ENCODE peak calls at places on chromosomes 6 and 20, in eight cellular contexts. F is stomach, N is mucosa of descending colon, Z is cardiac muscle cell, J is psoas muscle, O is AG09309, A is adrenal gland, V is lower lobe of right lung. W is an unnamed sample.

GRCh38 chr20:24675651-24676352 is 206.4 kb downstream of the SYNDIG1 start:
- DNase-seq in O (no peak), J (no peak), F (no peak), Z (no peak), V (no peak), N (no peak), A (no peak), W (no peak)

GRCh38 chr20:25251019-25251418 is 3.1 kb downstream of the PYGB start:
- DNase-seq in Z (no peak), N (no peak), F (no peak), O (no peak), A (no peak), V (no peak), J (no peak), W (no peak)

GRCh38 chr6:90928051-90928450 is 341.2 kb upstream of the MAP3K7 start:
- DNase-seq in A (no peak), V (no peak), J (no peak), F (no peak), Z (no peak), N (no peak), O (no peak), W (no peak)

GRCh38 chr6:164897523-164898094 is 411.8 kb downstream of the C6orf118 start:
- DNase-seq in N (no peak), J (no peak), Z (no peak), O (no peak), F (no peak), A (no peak), V (no peak), W (no peak)

GRCh38 chr20:19404836-19405235 is 192.4 kb downstream of the SLC24A3 start:
- DNase-seq in O (no peak), Z (no peak), F (no peak), V (no peak), J (no peak), A (no peak), N (no peak), W (no peak)

GRCh38 chr6:54579011-54579410 is 267.6 kb upstream of the FAM83B start:
- DNase-seq in Z (no peak), A (no peak), F (no peak), N (no peak), O (peak), V (no peak), J (no peak), W (no peak)

GRCh38 chr6:152221806-152222628 is 414.5 kb downstream of the ESR1 start:
- DNase-seq in N (no peak), J (no peak), V (no peak), A (no peak), F (no peak), O (no peak), Z (no peak), W (no peak)

GRCh38 chr20:54654460-54654859 is 179.1 kb downstream of the DOK5 start:
- DNase-seq in A (no peak), J (no peak), N (no peak), V (no peak), Z (no peak), F (no peak), O (no peak), W (no peak)

GRCh38 chr6:27901801-27902200 is 10.4 kb downstream of the OR2B2 start:
- DNase-seq in O (no peak), J (no peak), F (no peak), A (no peak), Z (no peak), V (no peak), N (no peak), W (peak)

GRCh38 chr20:15289337-15289736 is 951.9 kb upstream of the FLRT3 start:
- DNase-seq in O (no peak), F (no peak), J (no peak), A (no peak), V (no peak), N (no peak), Z (no peak), W (no peak)

GRCh38 chr6:3380344-3381232 is 76.3 kb downstream of the SLC22A23 start:
- DNase-seq in F (peak), V (peak), N (peak), J (no peak), Z (no peak), A (no peak), O (no peak), W (no peak)

GRCh38 chr6:41568585-41569384 is 22.6 kb downstream of the FOXP4 start:
- DNase-seq in Z (peak), N (no peak), J (no peak), V (peak), F (peak), A (no peak), O (no peak), W (no peak)

GRCh38 chr20:23120936-23121765 is 35.0 kb upstream of the CD93 start:
- DNase-seq in J (no peak), F (no peak), V (no peak), A (no peak), Z (peak), N (no peak), O (no peak), W (no peak)

GRCh38 chr6:38713812-38714211 is 1.3 kb upstream of the DNAH8 start:
- DNase-seq in A (no peak), F (no peak), J (no peak), O (no peak), N (peak), Z (no peak), V (no peak), W (peak)

GRCh38 chr20:20638877-20639276 is 73.6 kb downstream of the RALGAPA2 start:
- DNase-seq in O (no peak), A (no peak), N (no peak), J (no peak), V (no peak), F (no peak), Z (no peak), W (no peak)

GRCh38 chr6:35980991-35981645 is 43.3 kb downstream of the SLC26A8 start:
- DNase-seq in A (no peak), N (no peak), Z (no peak), J (no peak), V (no peak), O (no peak), F (no peak), W (no peak)

GRCh38 chr6:160261991-160262718 is 3.5 kb upstream of the SLC22A2 start:
- DNase-seq in N (no peak), O (no peak), V (no peak), J (no peak), A (no peak), Z (no peak), F (no peak), W (peak)

GRCh38 chr6:111456208-111456607 is 26.8 kb downstream of the REV3L start:
- DNase-seq in A (no peak), J (no peak), F (no peak), V (no peak), Z (no peak), O (no peak), N (no peak), W (no peak)

GRCh38 chr6:124795879-124796838 is 166.1 kb upstream of the RNF217 start:
- DNase-seq in O (no peak), Z (peak), A (peak), J (peak), N (peak), F (no peak), V (no peak), W (peak)

GRCh38 chr20:366042-366718 is 14.4 kb upstream of the TRIB3 start:
- DNase-seq in N (no peak), V (no peak), O (no peak), J (no peak), F (no peak), A (no peak), Z (no peak), W (no peak)

GRCh38 chr20:14062786-14063185 is 67.5 kb downstream of the MACROD2 start:
- DNase-seq in J (no peak), V (no peak), A (no peak), O (no peak), Z (no peak), F (no peak), N (no peak), W (no peak)

GRCh38 chr6:26053929-26054658 is 33.1 kb upstream of the HFE start:
- DNase-seq in O (no peak), A (no peak), F (no peak), J (no peak), Z (no peak), N (no peak), V (no peak), W (peak)

GRCh38 chr6:145960918-145961604 is 3.1 kb downstream of the SHPRH start:
- DNase-seq in F (no peak), J (no peak), V (no peak), O (peak), N (no peak), Z (no peak), A (no peak), W (no peak)

GRCh38 chr6:64280569-64280968 is 645.0 kb downstream of the PHF3 start:
- DNase-seq in Z (peak), N (no peak), F (no peak), O (no peak), J (no peak), V (no peak), A (peak), W (peak)

GRCh38 chr20:52747736-52748135 is 224.4 kb upstream of the TSHZ2 start:
- DNase-seq in N (no peak), V (no peak), J (no peak), F (no peak), Z (peak), A (no peak), O (no peak), W (peak)

GRCh38 chr20:14673164-14673563 is 335.8 kb upstream of the FLRT3 start:
- DNase-seq in N (no peak), V (no peak), J (no peak), O (no peak), A (no peak), Z (no peak), F (no peak), W (no peak)

GRCh38 chr20:3031524-3032147 is 11.8 kb upstream of the GNRH2 start:
- DNase-seq in O (no peak), F (no peak), V (no peak), J (no peak), Z (no peak), A (no peak), N (no peak), W (no peak)

GRCh38 chr6:107789361-107789760 is 34.8 kb downstream of the SCML4 start:
- DNase-seq in F (no peak), J (no peak), A (no peak), N (no peak), V (no peak), Z (no peak), O (no peak), W (no peak)

GRCh38 chr20:48603819-48604405 is 223.9 kb downstream of the PREX1 start:
- DNase-seq in Z (no peak), V (peak), F (no peak), J (peak), O (no peak), A (peak), N (peak), W (no peak)

GRCh38 chr6:31948753-31949413 is 3.0 kb downstream of the CFB start:
- DNase-seq in V (no peak), J (no peak), Z (no peak), N (no peak), O (no peak), A (no peak), F (no peak), W (no peak)

GRCh38 chr6:109453594-109454482 is 1.7 kb downstream of the MICAL1 start:
- DNase-seq in O (no peak), A (no peak), Z (no peak), F (no peak), J (peak), N (no peak), V (no peak), W (no peak)

GRCh38 chr20:1328680-1329330 is at the start of gene SDCBP2:
- DNase-seq in O (no peak), Z (no peak), N (peak), J (no peak), V (peak), A (no peak), F (peak), W (no peak)

GRCh38 chr6:122246906-122247658 is 152.4 kb upstream of the HSF2 start:
- DNase-seq in O (no peak), A (no peak), V (no peak), Z (no peak), F (no peak), N (no peak), J (peak), W (no peak)

GRCh38 chr20:56433221-56433879 is 21.3 kb downstream of the CASS4 start:
- DNase-seq in A (peak), O (no peak), J (no peak), F (no peak), V (no peak), N (no peak), Z (no peak), W (no peak)

GRCh38 chr6:168150551-168151444 is 71.8 kb upstream of the FRMD1 start:
- DNase-seq in J (no peak), N (peak), V (no peak), A (peak), F (no peak), O (no peak), Z (peak), W (no peak)

GRCh38 chr20:34710568-34710839 is 6.4 kb downstream of the TP53INP2 start:
- DNase-seq in N (no peak), O (no peak), F (no peak), J (no peak), Z (no peak), V (no peak), A (no peak), W (no peak)

GRCh38 chr20:34709836-34710567 is 5.9 kb downstream of the TP53INP2 start:
- DNase-seq in F (peak), O (no peak), J (peak), V (peak), Z (peak), A (no peak), N (peak), W (no peak)

GRCh38 chr20:34706912-34707784 is 3.0 kb downstream of the TP53INP2 start:
- DNase-seq in J (peak), Z (no peak), F (no peak), N (no peak), O (no peak), A (no peak), V (no peak), W (no peak)

GRCh38 chr20:34709044-34709835 is 5.1 kb downstream of the TP53INP2 start:
- DNase-seq in O (no peak), A (peak), J (peak), F (peak), N (peak), V (peak), Z (peak), W (peak)

GRCh38 chr20:34708621-34709043 is 4.5 kb downstream of the TP53INP2 start:
- DNase-seq in A (peak), V (peak), Z (peak), N (peak), J (peak), O (no peak), F (peak), W (peak)
- TF ChIP-seq CTCF in A (peak), V (peak), Z (peak), N (peak), J (peak), O (peak), F (peak), W (peak)

DNA sequence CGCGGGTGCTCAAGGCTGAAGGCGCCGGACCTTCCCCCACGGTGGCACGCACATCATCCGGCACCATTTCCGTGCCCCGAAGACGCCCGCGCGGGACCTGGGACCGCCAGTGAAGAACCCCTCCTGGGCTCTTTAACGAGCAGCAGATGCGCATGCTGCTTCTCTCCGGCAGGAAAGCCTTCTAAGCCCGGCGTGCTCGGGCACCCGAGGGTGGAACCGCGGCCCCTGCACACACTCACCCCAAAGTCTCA is 220 bp downstream of the FOXQ1 start:
- DNase-seq in O (no peak), V (no peak), J (no peak), Z (no peak), F (no peak), N (no peak), A (no peak), W (no peak)
- H3K4me3 ChIP-seq in O (peak), V (peak), J (peak), Z (peak), F (peak), N (no peak), A (peak), W (no peak)

GRCh38 chr20:47419953-47420352 is 63.5 kb upstream of the ZMYND8 start:
- DNase-seq in J (no peak), O (no peak), F (no peak), Z (no peak), V (no peak), N (no peak), A (no peak), W (no peak)
- TF ChIP-seq CTCF in J (no peak), O (no peak), F (no peak), Z (no peak), V (no peak), N (no peak), A (no peak), W (no peak)

DNA sequence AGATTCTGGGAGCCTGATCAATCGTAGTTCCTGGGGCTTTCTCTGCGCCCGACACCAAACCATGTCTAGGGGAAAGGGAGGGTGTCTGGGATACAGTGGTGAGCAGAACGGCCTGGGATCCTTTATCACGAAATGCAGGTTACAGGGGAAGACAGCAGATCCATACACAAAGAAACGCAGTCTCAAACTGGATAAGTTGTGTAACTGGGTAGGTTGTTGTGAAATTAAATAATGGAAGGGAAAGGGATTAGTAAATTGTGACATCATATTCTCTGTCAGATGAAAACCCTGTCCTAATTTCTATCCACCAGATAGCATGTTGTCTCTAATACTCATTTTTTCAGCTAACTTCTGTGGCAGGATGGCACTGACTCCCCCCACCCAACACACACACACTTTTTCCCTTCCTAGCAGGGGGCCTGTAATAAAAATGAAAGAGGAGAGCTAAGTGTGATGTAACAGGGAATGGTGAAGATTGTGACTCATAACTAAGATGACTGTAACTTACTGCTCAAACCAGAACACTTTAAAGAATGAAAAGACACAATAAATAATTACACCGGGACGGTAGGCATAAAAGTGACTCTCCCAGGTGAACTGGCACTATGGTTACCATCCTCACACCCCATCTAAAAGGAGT is 758 bp upstream of the TRPC4AP start:
- DNase-seq in O (peak), F (no peak), N (no peak), A (no peak), J (no peak), V (no peak), Z (no peak), W (no peak)
- H3K4me3 ChIP-seq in O (peak), F (peak), N (no peak), A (peak), J (peak), V (peak), Z (no peak), W (peak)

GRCh38 chr20:62533591-62534495 is 58.0 kb upstream of the GATA5 start:
- DNase-seq in V (no peak), O (no peak), A (no peak), Z (no peak), N (no peak), J (no peak), F (no peak), W (no peak)
- TF ChIP-seq CTCF in V (no peak), O (no peak), A (no peak), Z (no peak), N (no peak), J (no peak), F (no peak), W (no peak)

GRCh38 chr20:37096415-37097039 is 730 bp upstream of the RBL1 start:
- DNase-seq in O (no peak), Z (no peak), A (no peak), F (no peak), N (no peak), V (no peak), J (no peak), W (peak)
- H3K4me3 ChIP-seq in O (no peak), Z (peak), A (peak), F (peak), N (no peak), V (peak), J (peak), W (peak)

DNA sequence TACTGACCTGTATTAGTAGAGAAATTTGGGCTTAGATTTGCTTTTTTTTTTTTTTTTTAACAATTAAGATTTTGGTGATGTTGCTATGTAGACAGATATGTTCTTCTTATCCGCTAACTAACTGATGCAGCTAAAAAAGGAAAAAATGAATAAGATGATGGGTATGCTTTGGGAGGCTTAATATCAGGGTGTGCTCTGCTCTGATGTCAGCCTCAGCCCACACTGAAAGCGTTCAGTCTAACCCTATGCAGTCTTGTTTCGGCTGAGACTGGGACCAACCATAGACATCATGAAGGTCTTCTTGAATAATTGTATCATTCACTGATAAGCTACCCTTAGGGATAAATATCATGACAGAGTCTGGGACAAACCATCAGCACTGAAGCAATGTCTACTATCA is 6.9 kb upstream of the CCN2 start:
- DNase-seq in F (no peak), V (no peak), A (no peak), Z (no peak), N (no peak), J (no peak), O (no peak), W (no peak)
- TF ChIP-seq CTCF in F (no peak), V (no peak), A (no peak), Z (no peak), N (no peak), J (no peak), O (no peak), W (no peak)

GRCh38 chr6:34961574-34961973 is 72.5 kb downstream of the ANKS1A start:
- DNase-seq in A (no peak), N (no peak), Z (no peak), J (no peak), V (no peak), F (no peak), O (no peak), W (no peak)
- H3K4me3 ChIP-seq in A (no peak), N (no peak), Z (no peak), J (no peak), V (no peak), F (no peak), O (no peak), W (no peak)

W was measured in GM12865.